ENCODE peak calls at places on chromosomes 2 and 18, in four cellular contexts. W is astrocyte of the cerebellum, D is Calu3, Q is brain microvascular endothelial cell. N is an unnamed sample.
A peak's percentile ranks its signal among the peaks of the same experiment; 100 is the strongest.

GRCh38 chr18:23155537-23155936 is 20.3 kb downstream of the CABLES1 start:
- DNase-seq in Q (no peak), W (no peak), D (no peak), N (no peak)

GRCh38 chr2:10274376-10274775 is 28.3 kb upstream of the HPCAL1 start:
- DNase-seq in D (no peak), Q (no peak), W (no peak), N (no peak)

GRCh38 chr2:6444529-6444928 is 421.2 kb downstream of the CMPK2 start:
- DNase-seq in Q (no peak), W (no peak), D (no peak), N (no peak)

GRCh38 chr2:218082586-218083351 is 13.7 kb downstream of the RUFY4 start:
- DNase-seq in W (no peak), Q (no peak), D (no peak), N (no peak)

GRCh38 chr2:10120158-10120937 is 2.2 kb upstream of the RRM2 start:
- DNase-seq in Q (peak; percentile 90), D (peak; percentile 98), W (peak; percentile 61), N (peak; percentile 94)

GRCh38 chr2:1787799-1788477 is 43.6 kb upstream of the PXDN start:
- DNase-seq in W (no peak), D (no peak), Q (no peak), N (no peak)

GRCh38 chr2:168490015-168490874 is 34.2 kb downstream of the CERS6 start:
- DNase-seq in Q (peak; percentile 37), D (no peak), W (no peak), N (peak; percentile 52)

GRCh38 chr2:44682459-44682858 is 259.0 kb upstream of the SIX3 start:
- DNase-seq in D (no peak), Q (no peak), W (no peak), N (no peak)

GRCh38 chr18:50473896-50474295 is 86.0 kb upstream of the MAPK4 start:
- DNase-seq in W (no peak), D (no peak), Q (no peak), N (no peak)

GRCh38 chr18:36465970-36466369 is 168.5 kb downstream of the FHOD3 start:
- DNase-seq in D (no peak), W (no peak), Q (no peak), N (no peak)

GRCh38 chr18:50636366-50637057 is 76.6 kb downstream of the MAPK4 start:
- DNase-seq in Q (no peak), D (no peak), W (no peak), N (no peak)

GRCh38 chr18:58970943-58971799 is 106.5 kb downstream of the ZNF532 start:
- DNase-seq in Q (no peak), W (no peak), D (no peak), N (no peak)

GRCh38 chr18:25815659-25816058 is 274.8 kb downstream of the SS18 start:
- DNase-seq in D (no peak), Q (no peak), W (no peak), N (no peak)

GRCh38 chr2:19837235-19837766 is 64.5 kb downstream of the TTC32 start:
- DNase-seq in D (no peak), Q (no peak), W (no peak), N (no peak)

GRCh38 chr2:36438454-36438977 is 82.9 kb downstream of the CRIM1 start:
- DNase-seq in D (peak; percentile 12), W (peak; percentile 86), Q (peak; percentile 99), N (no peak)

GRCh38 chr2:180753809-180754761 is 226.3 kb upstream of the UBE2E3 start:
- DNase-seq in W (no peak), Q (peak; percentile 47), D (peak; percentile 32), N (no peak)

GRCh38 chr18:48230459-48231113 is 178.6 kb downstream of the ZBTB7C start:
- DNase-seq in W (no peak), Q (peak; percentile 60), D (peak; percentile 65), N (peak; percentile 72)

GRCh38 chr2:20496069-20496468 is 49.2 kb downstream of the RHOB start:
- DNase-seq in D (peak; percentile 69), Q (peak; percentile 59), W (no peak), N (no peak)

GRCh38 chr2:41973871-41974270 is 74.0 kb upstream of the PKDCC start:
- DNase-seq in W (no peak), Q (no peak), D (no peak), N (no peak)

GRCh38 chr2:11506611-11506969 is 27.3 kb upstream of the GREB1 start:
- DNase-seq in Q (no peak), W (no peak), D (no peak), N (no peak)

GRCh38 chr18:74496508-74497307 is 545 bp downstream of the CNDP2 start:
- DNase-seq in W (no peak), Q (peak; percentile 43), D (peak; percentile 74), N (no peak)
- TF ChIP-seq CTCF in W (no peak), Q (peak; percentile 31), D (no peak), N (no peak)

GRCh38 chr2:204344119-204344518 is 201.2 kb upstream of the PARD3B start:
- DNase-seq in Q (no peak), D (no peak), W (no peak), N (no peak)
- TF ChIP-seq CTCF in Q (no peak), D (no peak), W (no peak), N (no peak)

DNA sequence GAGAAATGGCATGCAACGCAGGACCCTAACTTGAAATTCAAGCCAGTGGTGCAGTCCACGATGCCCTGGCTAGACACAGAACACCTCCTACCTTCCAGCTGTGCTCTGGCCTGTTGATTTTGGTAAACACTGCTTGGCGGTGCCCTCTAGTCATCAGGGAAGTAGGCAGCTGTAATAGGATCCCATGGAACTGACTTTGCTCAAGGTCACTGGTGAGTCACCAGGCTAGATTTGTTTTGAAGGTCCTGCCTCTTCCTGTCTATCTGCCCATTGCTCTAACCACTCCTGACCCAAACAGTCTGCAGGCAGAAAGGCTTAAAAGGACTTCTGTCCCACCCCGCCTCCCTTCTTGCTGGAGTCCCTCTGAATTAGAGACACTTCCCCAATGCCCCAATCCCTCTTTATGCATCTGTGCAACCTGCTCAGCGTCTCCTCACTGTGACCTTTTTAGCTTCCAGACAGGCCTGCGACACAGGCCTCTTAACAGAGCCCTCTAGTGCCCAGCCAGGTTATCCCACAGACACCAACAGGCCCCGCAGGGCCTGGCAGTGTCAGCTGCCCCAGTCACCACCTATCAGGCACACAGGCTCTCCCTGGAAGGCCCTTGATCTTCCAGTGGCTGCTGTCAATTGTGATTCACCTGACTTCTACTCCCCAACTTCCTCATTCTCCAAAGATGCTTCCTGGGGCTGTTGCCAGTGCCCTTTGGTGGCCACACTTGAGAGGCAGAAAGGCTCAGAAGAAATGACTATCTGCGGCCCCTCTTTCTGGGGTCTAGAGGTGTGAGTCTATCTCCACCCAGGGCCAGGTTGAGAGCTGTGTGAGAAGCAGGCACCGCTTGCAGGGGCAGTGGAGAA is 5.2 kb downstream of the TMEM127 start:
- DNase-seq in D (peak; percentile 71), Q (peak; percentile 74), W (no peak), N (peak; percentile 77)
- TF ChIP-seq CTCF in D (peak; percentile 32), Q (peak; percentile 62), W (peak; percentile 51), N (peak; percentile 57)

DNA sequence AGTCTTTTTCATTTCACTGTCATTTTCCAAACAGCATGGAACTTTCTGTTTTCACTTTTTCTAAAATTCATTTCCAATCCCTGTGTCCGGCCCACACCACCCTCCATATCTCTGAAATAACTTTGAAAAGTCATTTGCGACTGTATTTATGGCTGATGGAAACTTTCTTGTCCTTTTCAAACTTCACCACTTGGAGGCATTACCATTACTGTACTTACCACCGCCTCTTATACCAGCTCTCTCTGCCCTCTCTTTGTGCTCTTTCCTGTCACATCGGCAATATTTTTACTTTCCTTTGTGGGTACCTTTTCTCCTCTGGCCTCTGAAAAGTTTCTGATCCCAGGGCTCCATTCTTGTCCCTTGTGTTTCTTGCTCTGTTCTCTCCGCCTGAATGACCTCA is 39.5 kb upstream of the IL1RL1 start:
- DNase-seq in D (no peak), W (no peak), Q (no peak), N (no peak)
- TF ChIP-seq CTCF in D (no peak), W (no peak), Q (peak; percentile 3), N (no peak)

N was measured in GM13976.